ENCODE peak calls at places on chromosome 14, in five cellular contexts. K, B, S, X and D are unnamed samples.

GRCh38 chr14:52018252-52018651 is 28.9 kb downstream of the RTRAF start:
- DNase-seq in K (no peak), B (no peak), S (no peak), X (no peak), D (no peak)

GRCh38 chr14:75283884-75284563 is 5.4 kb downstream of the FOS start:
- DNase-seq in K (no peak), B (peak), S (no peak), X (no peak), D (no peak)

GRCh38 chr14:79331820-79332219 is 879.5 kb downstream of the DIO2 start:
- DNase-seq in K (no peak), B (no peak), S (no peak), X (no peak), D (no peak)

GRCh38 chr14:74569387-74569786 is 42.6 kb downstream of the LTBP2 start:
- DNase-seq in K (no peak), B (no peak), S (no peak), X (no peak), D (no peak)

GRCh38 chr14:58637040-58637390 is 747 bp upstream of the DACT1 start:
- DNase-seq in K (no peak), B (no peak), S (no peak), X (no peak), D (no peak)

GRCh38 chr14:61221906-61222305 is 59.2 kb downstream of the TMEM30B start:
- DNase-seq in K (no peak), B (no peak), S (no peak), X (no peak), D (no peak)

GRCh38 chr14:100303179-100303578 is 3.1 kb downstream of the SLC25A29 start:
- DNase-seq in K (peak), B (no peak), S (no peak), X (no peak), D (no peak)

GRCh38 chr14:89858084-89858483 is 96.4 kb downstream of the EFCAB11 start:
- DNase-seq in K (no peak), B (no peak), S (no peak), X (no peak), D (no peak)

GRCh38 chr14:85824526-85824925 is 294.6 kb downstream of the FLRT2 start:
- DNase-seq in K (no peak), B (no peak), S (no peak), X (no peak), D (no peak)

GRCh38 chr14:100721568-100721967 is 5.1 kb upstream of the DLK1 start:
- DNase-seq in K (no peak), B (no peak), S (no peak), X (no peak), D (no peak)

GRCh38 chr14:89673499-89674225 is 256.6 kb upstream of the FOXN3 start:
- DNase-seq in K (no peak), B (no peak), S (no peak), X (no peak), D (no peak)

GRCh38 chr14:38127784-38128183 is 79.9 kb upstream of the SSTR1 start:
- DNase-seq in K (no peak), B (no peak), S (no peak), X (no peak), D (no peak)

GRCh38 chr14:35213143-35213788 is 78.9 kb upstream of the PSMA6 start:
- DNase-seq in K (no peak), B (peak), S (no peak), X (no peak), D (no peak)

GRCh38 chr14:77177623-77178185 is 3.9 kb upstream of the TMEM63C start:
- DNase-seq in K (no peak), B (no peak), S (no peak), X (no peak), D (no peak)

GRCh38 chr14:82641050-82641540 is 1107.4 kb upstream of the SEL1L start:
- DNase-seq in K (no peak), B (no peak), S (no peak), X (no peak), D (no peak)

GRCh38 chr14:66361013-66361412 is 125.2 kb upstream of the CCDC196 start:
- DNase-seq in K (no peak), B (no peak), S (no peak), X (no peak), D (no peak)

GRCh38 chr14:105484069-105484996 is 2.4 kb upstream of the CRIP1 start:
- DNase-seq in K (no peak), B (no peak), S (no peak), X (no peak), D (no peak)

GRCh38 chr14:91377700-91378652 is 39.6 kb downstream of the CCDC88C start:
- DNase-seq in K (no peak), B (no peak), S (no peak), X (no peak), D (no peak)

GRCh38 chr14:95981939-95982338 is 57.2 kb upstream of the C14orf132 start:
- DNase-seq in K (no peak), B (peak), S (no peak), X (no peak), D (no peak)

GRCh38 chr14:54086780-54087179 is 130.2 kb upstream of the BMP4 start:
- DNase-seq in K (no peak), B (no peak), S (no peak), X (no peak), D (no peak)

GRCh38 chr14:95359974-95360826 is 40.5 kb upstream of the CLMN start:
- DNase-seq in K (no peak), B (no peak), S (no peak), X (no peak), D (no peak)

GRCh38 chr14:56810341-56810740 is at the start of gene OTX2:
- DNase-seq in K (no peak), B (no peak), S (no peak), X (no peak), D (no peak)

GRCh38 chr14:74444866-74445265 is 18.9 kb upstream of the SYNDIG1L start:
- DNase-seq in K (no peak), B (no peak), S (no peak), X (no peak), D (no peak)

GRCh38 chr14:103721334-103722120 is 5.9 kb downstream of the ZFYVE21 start:
- DNase-seq in K (no peak), B (no peak), S (no peak), X (no peak), D (no peak)
- TF ChIP-seq SUZ12 in K (no peak), B (no peak), S (no peak), X (no peak), D (no peak)

GRCh38 chr14:50954811-50955372 is 10.6 kb upstream of the PYGL start:
- DNase-seq in K (peak), B (peak), S (no peak), X (no peak), D (no peak)

GRCh38 chr14:50951032-50951431 is 6.7 kb upstream of the PYGL start:
- DNase-seq in K (no peak), B (no peak), S (no peak), X (no peak), D (no peak)

GRCh38 chr14:50955373-50956043 is 11.2 kb upstream of the PYGL start:
- DNase-seq in K (peak), B (peak), S (no peak), X (no peak), D (peak)

GRCh38 chr14:50957296-50957695 is 13.0 kb upstream of the PYGL start:
- DNase-seq in K (peak), B (no peak), S (no peak), X (no peak), D (no peak)

GRCh38 chr14:50953497-50953896 is 9.2 kb upstream of the PYGL start:
- DNase-seq in K (no peak), B (no peak), S (no peak), X (no peak), D (no peak)
- TF ChIP-seq SUZ12 in K (no peak), B (no peak), S (no peak), X (no peak), D (no peak)

GRCh38 chr14:22838631-22839041 is 2.3 kb downstream of the MMP14 start:
- DNase-seq in K (no peak), B (no peak), S (no peak), X (no peak), D (no peak)
- TF ChIP-seq SUZ12 in K (no peak), B (no peak), S (no peak), X (no peak), D (no peak)

GRCh38 chr14:41586237-41586636 is 20.4 kb upstream of the LRFN5 start:
- DNase-seq in K (no peak), B (no peak), S (no peak), X (no peak), D (no peak)
- TF ChIP-seq SUZ12 in K (no peak), B (no peak), S (no peak), X (no peak), D (no peak)